ENCODE peak calls at places on chromosomes 13 and 19, in five cellular contexts. B is skeletal muscle cell; S is choroid plexus epithelial cell; H is NCI-H2081 treated with DMSO at 0.1 percent for 48 hours; O is effector CD4-positive, alpha-beta T cell. L is an unnamed sample.

GRCh38 chr19:28327905-28328304 is 885.0 kb downstream of the UQCRFS1 start:
- DNase-seq in B (no peak), O (no peak), S (no peak), H (no peak), L (no peak)

GRCh38 chr19:37009871-37010270 is 68.4 kb upstream of the ZNF420 start:
- DNase-seq in O (no peak), S (no peak), B (no peak), H (no peak), L (no peak)

GRCh38 chr19:54660967-54661366 is 1.8 kb upstream of the LILRB4 start:
- DNase-seq in B (no peak), S (no peak), H (no peak), O (no peak), L (no peak)

GRCh38 chr13:60080871-60081270 is 82.9 kb downstream of the DIAPH3 start:
- DNase-seq in H (no peak), O (no peak), B (no peak), S (no peak), L (no peak)

GRCh38 chr19:50455992-50456391 is 20.3 kb upstream of the EMC10 start:
- DNase-seq in H (no peak), S (no peak), B (no peak), O (no peak), L (no peak)

GRCh38 chr13:29140277-29140676 is 320.1 kb downstream of the MTUS2 start:
- DNase-seq in S (peak), O (no peak), B (peak), H (no peak), L (no peak)

GRCh38 chr13:27997904-27998522 is 9.5 kb upstream of the URAD start:
- DNase-seq in S (peak), H (no peak), B (no peak), O (no peak), L (no peak)

GRCh38 chr19:18644144-18645034 is 7.6 kb downstream of the KLHL26 start:
- DNase-seq in H (no peak), B (no peak), O (no peak), S (no peak), L (peak)

GRCh38 chr19:23002690-23003422 is at the start of gene ZNF728:
- DNase-seq in B (no peak), O (no peak), H (no peak), S (peak), L (no peak)

GRCh38 chr19:5877427-5877826 is 7.1 kb upstream of the FUT5 start:
- DNase-seq in H (no peak), B (no peak), O (no peak), S (no peak), L (no peak)

GRCh38 chr19:55175117-55175867 is 4.8 kb downstream of the SYT5 start:
- DNase-seq in O (no peak), H (no peak), S (no peak), B (no peak), L (no peak)

GRCh38 chr19:39125554-39126311 is at the start of gene PAK4:
- DNase-seq in B (peak), O (peak), H (peak), S (peak), L (peak)

GRCh38 chr13:27171830-27172494 is 351 bp upstream of the USP12 start:
- DNase-seq in S (peak), B (peak), H (no peak), O (peak), L (peak)

GRCh38 chr19:5080030-5080644 is 111.2 kb downstream of the KDM4B start:
- DNase-seq in O (no peak), B (no peak), H (no peak), S (no peak), L (no peak)

GRCh38 chr13:30751183-30751933 is 16.0 kb downstream of the ALOX5AP start:
- DNase-seq in S (no peak), B (no peak), H (no peak), O (no peak), L (peak)

GRCh38 chr13:44415815-44416214 is 42.2 kb downstream of the SERP2 start:
- DNase-seq in O (no peak), B (no peak), H (no peak), S (no peak), L (no peak)

GRCh38 chr13:97810152-97810551 is 143.3 kb upstream of the IPO5 start:
- DNase-seq in O (no peak), H (peak), S (peak), B (no peak), L (no peak)

GRCh38 chr13:87124785-87125074 is 546.4 kb upstream of the SLITRK5 start:
- DNase-seq in B (no peak), O (no peak), S (no peak), H (no peak), L (no peak)

GRCh38 chr13:110873639-110874507 is 41.0 kb downstream of the ANKRD10 start:
- DNase-seq in H (no peak), B (no peak), O (no peak), S (no peak), L (no peak)

GRCh38 chr13:113915012-113915763 is 51.3 kb upstream of the GAS6 start:
- DNase-seq in O (no peak), B (no peak), S (no peak), H (no peak), L (no peak)

GRCh38 chr13:75305057-75305456 is 176.9 kb downstream of the TBC1D4 start:
- DNase-seq in O (no peak), H (no peak), B (no peak), S (peak), L (peak)

GRCh38 chr13:97574926-97575325 is 141.0 kb downstream of the RAP2A start:
- DNase-seq in O (no peak), B (no peak), S (peak), H (no peak), L (no peak)

GRCh38 chr19:39409207-39409885 is 2.7 kb downstream of the ZFP36 start:
- DNase-seq in B (peak), O (peak), S (peak), H (peak), L (no peak)

GRCh38 chr19:38290631-38291147 is 13.4 kb upstream of the C19orf33 start:
- DNase-seq in B (peak), H (no peak), S (peak), O (no peak), L (peak)

GRCh38 chr13:48400820-48401219 is 12.1 kb downstream of the LPAR6 start:
- DNase-seq in B (peak), H (no peak), O (no peak), S (peak), L (peak)

GRCh38 chr19:9155591-9155990 is 15.4 kb downstream of the ZNF317 start:
- DNase-seq in S (no peak), B (no peak), H (no peak), O (no peak), L (no peak)

GRCh38 chr13:30972888-30973377 is 40.5 kb downstream of the TEX26 start:
- DNase-seq in B (no peak), S (peak), O (no peak), H (no peak), L (peak)

GRCh38 chr19:44876930-44877530 is 14.0 kb upstream of the TOMM40 start:
- DNase-seq in B (no peak), S (peak), O (no peak), H (no peak), L (no peak)

GRCh38 chr13:100454876-100455275 is 133.7 kb downstream of the GGACT start:
- DNase-seq in O (no peak), S (peak), B (no peak), H (no peak), L (peak)

GRCh38 chr13:112877066-112877465 is 91.9 kb upstream of the MCF2L start:
- DNase-seq in O (no peak), H (no peak), B (no peak), S (no peak), L (no peak)